ENCODE peak calls at places on chromosomes 7 and 10, in seven cellular contexts. U, Y, W, N, Q, F and H are unnamed samples.

GRCh38 chr7:116218051-116218645 is 7.8 kb downstream of the TES start:
- DNase-seq in U (no peak), F (no peak), N (peak), Q (no peak), W (peak), Y (no peak), H (no peak)

GRCh38 chr7:132141109-132141508 is 435.2 kb downstream of the PLXNA4 start:
- DNase-seq in F (no peak), W (no peak), Q (no peak), N (no peak), Y (no peak), U (no peak), H (no peak)

GRCh38 chr7:93146465-93147127 is 1.6 kb downstream of the SAMD9L start:
- DNase-seq in F (no peak), N (no peak), Y (no peak), U (no peak), W (no peak), Q (no peak), H (no peak)

GRCh38 chr7:29398011-29398410 is 165.6 kb upstream of the PRR15 start:
- DNase-seq in Y (no peak), W (no peak), Q (no peak), F (no peak), U (no peak), N (no peak), H (no peak)

GRCh38 chr10:92156874-92157273 is 134.0 kb downstream of the CPEB3 start:
- DNase-seq in Q (no peak), U (no peak), Y (no peak), F (no peak), W (no peak), N (no peak), H (no peak)

GRCh38 chr10:86599729-86600128 is 54.6 kb upstream of the OPN4 start:
- DNase-seq in U (peak), Y (no peak), W (no peak), F (no peak), Q (no peak), N (no peak), H (peak)

GRCh38 chr10:23281044-23281433 is 63.6 kb downstream of the C10orf67 start:
- DNase-seq in Q (no peak), N (no peak), W (no peak), F (no peak), Y (no peak), U (peak), H (no peak)

GRCh38 chr7:151065516-151065915 is 6.1 kb downstream of the SLC4A2 start:
- DNase-seq in Y (peak), N (no peak), W (no peak), Q (no peak), F (no peak), U (no peak), H (no peak)

GRCh38 chr10:28677889-28678686 is 767 bp downstream of the BAMBI start:
- DNase-seq in W (no peak), F (no peak), U (peak), N (peak), Y (peak), Q (no peak), H (no peak)

GRCh38 chr7:134834689-134835462 is 55.4 kb downstream of the CALD1 start:
- DNase-seq in N (peak), Q (no peak), F (no peak), U (no peak), Y (no peak), W (peak), H (no peak)

GRCh38 chr10:119401671-119402395 is 140.7 kb downstream of the RGS10 start:
- DNase-seq in U (no peak), W (peak), N (no peak), F (no peak), Q (peak), Y (no peak), H (no peak)

GRCh38 chr10:101292194-101293006 is 61.6 kb upstream of the BTRC start:
- DNase-seq in N (peak), W (no peak), Y (peak), Q (no peak), F (peak), U (peak), H (no peak)

GRCh38 chr7:34341331-34341730 is 316.7 kb upstream of the NPSR1 start:
- DNase-seq in U (peak), Y (no peak), Q (no peak), F (no peak), N (no peak), W (no peak), H (no peak)

GRCh38 chr10:78952686-78953085 is 116.1 kb upstream of the ZMIZ1 start:
- DNase-seq in Q (peak), N (no peak), F (no peak), U (no peak), W (no peak), Y (no peak), H (no peak)

GRCh38 chr7:128450409-128450808 is 5.3 kb upstream of the HILPDA start:
- DNase-seq in U (no peak), W (no peak), Y (no peak), F (no peak), N (no peak), Q (no peak), H (no peak)

GRCh38 chr10:117617086-117617485 is 74.5 kb downstream of the EMX2 start:
- DNase-seq in U (no peak), F (no peak), N (no peak), W (no peak), Q (no peak), Y (no peak), H (no peak)

GRCh38 chr7:69825031-69825681 is 226.9 kb downstream of the AUTS2 start:
- DNase-seq in N (peak), Q (no peak), Y (no peak), U (no peak), F (no peak), W (no peak), H (no peak)

DNA sequence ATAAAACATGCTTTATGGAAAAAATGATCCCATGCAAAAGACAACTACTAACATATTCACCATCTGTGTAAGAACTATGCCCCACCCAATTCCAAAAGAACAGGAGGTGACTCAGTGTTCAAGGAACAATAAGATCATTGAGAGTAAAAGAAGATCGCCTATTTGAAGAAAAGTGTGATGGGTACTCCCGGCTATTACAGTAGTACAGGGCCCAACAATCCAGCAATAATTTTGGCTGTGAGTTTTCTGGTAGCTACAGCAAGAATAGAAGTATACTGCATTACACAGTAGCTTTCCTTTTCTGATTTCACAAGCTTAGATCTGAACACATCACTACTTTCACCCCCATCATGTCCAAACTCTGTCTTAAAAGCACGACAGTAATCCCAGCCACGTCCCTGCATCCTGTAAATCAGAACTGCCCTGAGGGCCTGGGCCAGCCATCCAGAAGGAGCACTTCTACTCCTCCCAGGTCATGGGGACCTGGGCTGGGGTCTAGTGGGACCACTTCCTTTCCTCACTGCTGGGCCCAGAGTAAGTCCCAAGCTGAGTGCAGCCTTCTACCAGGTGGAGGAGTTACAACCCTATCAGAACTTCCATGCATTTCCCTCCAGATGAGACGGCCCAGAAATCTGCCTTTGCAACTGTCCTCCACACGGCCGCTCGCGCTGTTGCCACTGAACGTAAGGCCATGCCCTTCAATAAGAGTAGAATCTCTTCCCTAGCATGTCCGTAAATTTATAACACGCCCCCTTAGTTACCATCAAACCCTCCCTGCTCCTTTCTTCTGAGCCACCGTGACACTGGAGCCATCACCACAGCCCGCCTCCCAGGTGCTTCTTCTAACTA is 7.9 kb downstream of the ESYT2 start:
- DNase-seq in F (no peak), Q (no peak), N (no peak), U (no peak), Y (no peak), W (peak), H (no peak)
- TF ChIP-seq CTCF in F (no peak), Q (no peak), N (no peak), U (no peak), Y (no peak), W (no peak), H (no peak)

GRCh38 chr7:121373177-121373576 is 22.9 kb downstream of the FAM3C start:
- DNase-seq in Q (no peak), N (no peak), W (no peak), F (no peak), Y (no peak), U (no peak), H (no peak)
- H3K4me3 ChIP-seq in Q (no peak), N (no peak), W (no peak), F (no peak), Y (no peak), U (no peak), H (no peak)

DNA sequence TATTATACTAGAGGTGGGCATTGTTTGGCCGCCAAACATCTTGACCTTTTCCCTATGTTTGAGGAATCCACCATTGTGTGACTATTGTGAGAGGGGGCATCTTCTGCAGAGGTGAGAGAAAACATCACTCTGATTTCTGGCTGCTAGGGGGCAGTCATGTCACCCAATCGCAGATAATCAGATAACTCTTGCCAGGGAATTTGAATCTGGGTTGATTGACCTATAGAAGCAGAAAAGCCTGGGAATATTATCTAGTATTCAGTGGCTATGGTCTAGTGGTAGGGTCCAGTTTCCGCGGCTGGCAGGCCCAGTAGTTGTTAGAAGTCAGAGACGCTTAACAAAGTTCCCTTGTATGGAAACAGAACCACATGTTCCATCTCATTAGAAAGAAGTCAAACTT is 808.5 kb downstream of the PHTF2 start:
- DNase-seq in W (peak), N (no peak), Y (no peak), F (no peak), U (peak), Q (no peak), H (no peak)
- TF ChIP-seq CTCF in W (peak), N (peak), Y (no peak), F (peak), U (peak), Q (peak), H (peak)

GRCh38 chr7:130912086-130912909 is 178.3 kb upstream of the KLF14 start:
- DNase-seq in F (no peak), W (no peak), N (no peak), Q (no peak), Y (no peak), U (no peak), H (no peak)
- H3K4me3 ChIP-seq in F (peak), W (peak), N (peak), Q (peak), Y (peak), U (no peak), H (peak)

GRCh38 chr7:26864309-26865093 is at the start of gene SKAP2:
- DNase-seq in W (peak), F (peak), Y (peak), Q (peak), U (peak), N (peak), H (peak)

GRCh38 chr7:26865094-26865388 is 651 bp upstream of the SKAP2 start:
- DNase-seq in Q (peak), W (no peak), F (peak), U (peak), Y (peak), N (peak), H (no peak)

GRCh38 chr7:26861050-26861449 is 3.3 kb downstream of the SKAP2 start:
- DNase-seq in U (no peak), N (no peak), F (no peak), Q (no peak), W (no peak), Y (no peak), H (no peak)

GRCh38 chr7:26863504-26864308 is 684 bp downstream of the SKAP2 start:
- DNase-seq in N (no peak), F (no peak), Y (no peak), W (peak), Q (peak), U (peak), H (peak)

GRCh38 chr7:26862806-26863205 is 1.6 kb downstream of the SKAP2 start:
- DNase-seq in F (no peak), Q (no peak), Y (no peak), W (no peak), U (no peak), N (no peak), H (no peak)
- TF ChIP-seq CTCF in F (no peak), Q (no peak), Y (no peak), W (no peak), U (no peak), N (no peak), H (no peak)